ENCODE peak calls at places on chromosomes 16 and 17, in five cellular contexts. One of them, this sample, is unnamed.

GRCh38 chr17:33200116-33200515 is 93.0 kb downstream of the ASIC2 start:
- DNase-seq in neural progenitor cell: no peak
- DNase-seq in H1: no peak
- DNase-seq in HCT116: no peak
- DNase-seq in OCI-LY7: no peak
- DNase-seq in this sample: no peak

GRCh38 chr16:79369796-79370195 is 230.7 kb downstream of the MAF start:
- DNase-seq in neural progenitor cell: no peak
- DNase-seq in H1: no peak
- DNase-seq in HCT116: no peak
- DNase-seq in OCI-LY7: no peak
- DNase-seq in this sample: no peak

GRCh38 chr16:67571464-67571863 is 9.1 kb downstream of the CTCF start:
- DNase-seq in neural progenitor cell: no peak
- DNase-seq in H1: no peak
- DNase-seq in HCT116: no peak
- DNase-seq in OCI-LY7: no peak
- DNase-seq in this sample: no peak

GRCh38 chr17:79633154-79633553 is 22.3 kb upstream of the RBFOX3 start:
- DNase-seq in neural progenitor cell: no peak
- DNase-seq in H1: peak; percentile 32
- DNase-seq in HCT116: no peak
- DNase-seq in OCI-LY7: no peak
- DNase-seq in this sample: no peak

GRCh38 chr17:12680993-12681392 is 15.3 kb downstream of the MYOCD start:
- DNase-seq in neural progenitor cell: no peak
- DNase-seq in H1: no peak
- DNase-seq in HCT116: no peak
- DNase-seq in OCI-LY7: no peak
- DNase-seq in this sample: no peak

GRCh38 chr17:73589096-73589980 is 54.9 kb downstream of the SDK2 start:
- DNase-seq in neural progenitor cell: peak; percentile 58
- DNase-seq in H1: no peak
- DNase-seq in HCT116: no peak
- DNase-seq in OCI-LY7: peak; percentile 93
- DNase-seq in this sample: no peak

GRCh38 chr17:413016-413350 is 60.4 kb upstream of the RPH3AL start:
- DNase-seq in neural progenitor cell: no peak
- DNase-seq in H1: no peak
- DNase-seq in HCT116: no peak
- DNase-seq in OCI-LY7: no peak
- DNase-seq in this sample: no peak

GRCh38 chr17:12522743-12523181 is 142.9 kb upstream of the MYOCD start:
- DNase-seq in neural progenitor cell: peak; percentile 12
- DNase-seq in H1: no peak
- DNase-seq in HCT116: no peak
- DNase-seq in OCI-LY7: no peak
- DNase-seq in this sample: peak; percentile 15

GRCh38 chr17:35734396-35734795 is 3.0 kb downstream of the RASL10B start:
- DNase-seq in neural progenitor cell: no peak
- DNase-seq in H1: no peak
- DNase-seq in HCT116: no peak
- DNase-seq in OCI-LY7: no peak
- DNase-seq in this sample: no peak

GRCh38 chr17:9226130-9226793 is 205.0 kb downstream of the NTN1 start:
- DNase-seq in neural progenitor cell: no peak
- DNase-seq in H1: no peak
- DNase-seq in HCT116: no peak
- DNase-seq in OCI-LY7: no peak
- DNase-seq in this sample: no peak

GRCh38 chr17:65560628-65561371 is 648 bp downstream of the AXIN2 start:
- DNase-seq in neural progenitor cell: peak; percentile 98
- DNase-seq in H1: peak; percentile 86
- DNase-seq in HCT116: peak; percentile 94
- DNase-seq in OCI-LY7: peak; percentile 89
- DNase-seq in this sample: peak; percentile 97

GRCh38 chr17:56733833-56734232 is 99.9 kb downstream of the C17orf67 start:
- DNase-seq in neural progenitor cell: no peak
- DNase-seq in H1: no peak
- DNase-seq in HCT116: no peak
- DNase-seq in OCI-LY7: no peak
- DNase-seq in this sample: no peak

GRCh38 chr17:82587234-82588086 is 60.8 kb downstream of the WDR45B start:
- DNase-seq in neural progenitor cell: no peak
- DNase-seq in H1: no peak
- DNase-seq in HCT116: no peak
- DNase-seq in OCI-LY7: no peak
- DNase-seq in this sample: no peak

GRCh38 chr17:40903129-40903847 is 18.2 kb upstream of the KRT20 start:
- DNase-seq in neural progenitor cell: no peak
- DNase-seq in H1: no peak
- DNase-seq in HCT116: peak; percentile 90
- DNase-seq in OCI-LY7: no peak
- DNase-seq in this sample: no peak

DNA sequence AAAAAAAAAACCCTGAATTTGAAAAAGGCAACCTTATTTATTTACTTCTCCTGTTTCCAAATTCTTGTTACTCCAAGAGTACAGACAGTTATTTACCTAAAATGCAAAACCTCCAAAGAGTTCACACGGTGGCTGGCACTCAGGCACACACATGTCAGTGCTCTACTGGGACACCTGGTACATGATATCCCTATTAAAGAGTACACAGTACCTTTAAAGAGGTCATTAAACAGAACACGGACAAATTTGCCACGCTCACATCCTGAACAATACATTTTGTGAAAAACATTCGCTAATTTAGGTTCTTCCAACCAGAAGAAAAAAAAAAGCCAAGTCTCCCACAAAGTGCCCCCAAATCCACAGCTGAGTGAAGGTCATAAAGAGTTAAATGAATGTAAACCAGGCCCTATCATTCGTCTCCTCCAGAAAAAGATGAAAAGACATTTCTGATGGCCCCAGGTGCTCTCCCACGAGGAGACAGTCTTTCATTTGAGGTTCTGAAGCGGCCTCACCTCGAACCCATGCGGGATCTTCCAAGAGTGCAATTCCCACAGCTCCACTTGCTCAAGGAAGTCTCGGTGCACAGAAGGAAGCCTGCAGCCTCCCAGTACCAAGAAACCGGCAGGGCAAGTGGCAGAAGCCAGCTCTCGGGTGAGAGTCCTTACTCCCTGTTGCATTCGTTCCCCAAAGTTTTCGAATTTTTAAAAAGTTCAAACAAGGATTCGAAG is 993 bp downstream of the ERN1 start:
- DNase-seq in neural progenitor cell: no peak
- DNase-seq in H1: no peak
- DNase-seq in HCT116: no peak
- DNase-seq in OCI-LY7: peak; percentile 47
- DNase-seq in this sample: peak; percentile 41
- H2AFZ ChIP-seq in neural progenitor cell: peak overlapping the region; percentile 91
- H2AFZ ChIP-seq in H1: peak overlapping the region; percentile 79
- H2AFZ ChIP-seq in HCT116: peak overlapping the region; percentile 11
- H2AFZ ChIP-seq in OCI-LY7: no peak overlapping the region
- H2AFZ ChIP-seq in this sample: peak overlapping the region; percentile 1

GRCh38 chr16:22641030-22641671 is 130.5 kb downstream of the NPIPB5 start:
- DNase-seq in neural progenitor cell: peak; percentile 73
- DNase-seq in H1: peak; percentile 69
- DNase-seq in HCT116: peak; percentile 3
- DNase-seq in OCI-LY7: peak; percentile 30
- DNase-seq in this sample: peak; percentile 82

GRCh38 chr16:22635345-22635744 is 124.7 kb downstream of the NPIPB5 start:
- DNase-seq in neural progenitor cell: no peak
- DNase-seq in H1: no peak
- DNase-seq in HCT116: no peak
- DNase-seq in OCI-LY7: no peak
- DNase-seq in this sample: peak; percentile 96

GRCh38 chr16:22634913-22635312 is 124.2 kb downstream of the NPIPB5 start:
- DNase-seq in neural progenitor cell: no peak
- DNase-seq in H1: peak; percentile 67
- DNase-seq in HCT116: no peak
- DNase-seq in OCI-LY7: no peak
- DNase-seq in this sample: peak; percentile 95

GRCh38 chr16:22635801-22636200 is 125.1 kb downstream of the NPIPB5 start:
- DNase-seq in neural progenitor cell: no peak
- DNase-seq in H1: no peak
- DNase-seq in HCT116: no peak
- DNase-seq in OCI-LY7: no peak
- DNase-seq in this sample: peak; percentile 65

DNA sequence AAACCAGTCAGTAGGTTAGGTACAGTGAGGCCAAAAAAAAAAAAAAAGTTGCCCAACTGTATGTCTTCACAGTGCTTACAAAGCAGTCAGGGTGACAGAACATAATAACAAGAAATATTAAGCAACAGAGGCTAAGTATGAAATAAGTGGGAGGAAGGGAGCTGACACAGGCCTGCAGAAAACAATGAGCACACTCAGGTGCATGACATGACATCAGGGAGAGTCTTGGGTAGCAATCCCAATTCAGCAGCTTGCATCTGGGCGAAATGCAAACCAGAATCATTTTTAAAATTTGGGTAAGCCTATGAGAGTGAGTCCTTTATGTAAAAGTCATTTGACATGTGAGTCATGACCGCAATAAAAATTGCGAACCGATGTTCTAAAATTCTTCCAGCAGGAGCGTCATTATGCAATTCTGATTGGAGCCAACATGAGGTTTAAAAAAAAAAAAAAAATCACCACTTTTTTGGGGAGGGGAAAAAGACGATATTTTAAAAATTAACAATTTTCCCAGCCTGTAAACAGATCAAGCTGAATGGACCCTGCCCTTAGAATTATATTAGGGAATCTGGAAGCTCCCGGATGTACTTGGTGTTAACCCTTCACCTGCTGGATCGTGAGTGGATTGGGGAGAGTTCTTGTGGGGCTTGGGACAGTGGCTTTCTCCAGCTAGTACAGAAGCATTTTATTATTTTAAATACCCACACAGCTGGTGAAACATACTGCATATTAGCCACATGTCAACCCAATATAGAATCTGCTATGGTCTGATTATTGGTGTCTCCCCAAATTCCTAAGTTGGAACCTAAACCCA is 127.9 kb downstream of the NPIPB5 start:
- DNase-seq in neural progenitor cell: no peak
- DNase-seq in H1: no peak
- DNase-seq in HCT116: no peak
- DNase-seq in OCI-LY7: no peak
- DNase-seq in this sample: no peak
- H2AFZ ChIP-seq in neural progenitor cell: no peak overlapping the region
- H2AFZ ChIP-seq in H1: no peak overlapping the region
- H2AFZ ChIP-seq in HCT116: no peak overlapping the region
- H2AFZ ChIP-seq in OCI-LY7: no peak overlapping the region
- H2AFZ ChIP-seq in this sample: no peak overlapping the region

GRCh38 chr16:61575617-61576016 is 460.6 kb downstream of the CDH8 start:
- DNase-seq in neural progenitor cell: no peak
- DNase-seq in H1: no peak
- DNase-seq in HCT116: no peak
- DNase-seq in OCI-LY7: no peak
- DNase-seq in this sample: no peak

GRCh38 chr16:61581417-61582046 is 454.7 kb downstream of the CDH8 start:
- DNase-seq in neural progenitor cell: no peak
- DNase-seq in H1: no peak
- DNase-seq in HCT116: no peak
- DNase-seq in OCI-LY7: no peak
- DNase-seq in this sample: no peak

GRCh38 chr16:61579195-61579594 is 457.0 kb downstream of the CDH8 start:
- DNase-seq in neural progenitor cell: no peak
- DNase-seq in H1: no peak
- DNase-seq in HCT116: no peak
- DNase-seq in OCI-LY7: no peak
- DNase-seq in this sample: no peak

GRCh38 chr16:61576476-61576875 is 459.8 kb downstream of the CDH8 start:
- DNase-seq in neural progenitor cell: no peak
- DNase-seq in H1: no peak
- DNase-seq in HCT116: no peak
- DNase-seq in OCI-LY7: no peak
- DNase-seq in this sample: no peak

GRCh38 chr16:61580579-61580978 is 455.7 kb downstream of the CDH8 start:
- DNase-seq in neural progenitor cell: no peak
- DNase-seq in H1: no peak
- DNase-seq in HCT116: no peak
- DNase-seq in OCI-LY7: no peak
- DNase-seq in this sample: no peak
- H2AFZ ChIP-seq in neural progenitor cell: no peak overlapping the region
- H2AFZ ChIP-seq in H1: no peak overlapping the region
- H2AFZ ChIP-seq in HCT116: no peak overlapping the region
- H2AFZ ChIP-seq in OCI-LY7: no peak overlapping the region
- H2AFZ ChIP-seq in this sample: peak overlapping the region; percentile 32

DNA sequence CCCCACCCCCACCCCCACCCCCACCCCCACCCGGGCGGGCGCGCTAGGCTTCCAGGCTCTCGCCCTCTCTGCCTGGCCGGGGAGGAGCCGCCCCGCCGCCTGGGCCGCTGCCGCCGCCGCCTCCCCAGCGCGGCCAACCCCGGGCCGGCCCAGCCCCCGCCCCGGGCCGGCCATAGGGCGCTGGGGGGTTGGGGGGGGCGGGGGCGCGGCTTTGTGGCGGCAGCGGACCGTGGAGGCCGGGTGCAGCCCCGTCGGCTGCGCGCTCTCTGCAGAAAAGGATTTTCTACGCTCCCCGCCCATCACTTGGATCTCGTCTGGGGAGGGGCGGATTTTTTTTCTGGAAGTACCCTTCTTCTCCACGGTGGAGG is 230.9 kb downstream of the MRTFB start:
- DNase-seq in neural progenitor cell: peak; percentile 82
- DNase-seq in H1: no peak
- DNase-seq in HCT116: no peak
- DNase-seq in OCI-LY7: peak; percentile 84
- DNase-seq in this sample: peak; percentile 69
- H2AFZ ChIP-seq in neural progenitor cell: peak overlapping the region; percentile 92
- H2AFZ ChIP-seq in H1: no peak overlapping the region
- H2AFZ ChIP-seq in HCT116: no peak overlapping the region
- H2AFZ ChIP-seq in OCI-LY7: peak overlapping the region; percentile 43
- H2AFZ ChIP-seq in this sample: peak overlapping the region; percentile 86

GRCh38 chr17:45397796-45398195 is 34.9 kb downstream of the ARHGAP27 start:
- DNase-seq in neural progenitor cell: no peak
- DNase-seq in H1: no peak
- DNase-seq in HCT116: no peak
- DNase-seq in OCI-LY7: no peak
- DNase-seq in this sample: no peak
- H2AFZ ChIP-seq in neural progenitor cell: no peak overlapping the region
- H2AFZ ChIP-seq in H1: no peak overlapping the region
- H2AFZ ChIP-seq in HCT116: no peak overlapping the region
- H2AFZ ChIP-seq in OCI-LY7: no peak overlapping the region
- H2AFZ ChIP-seq in this sample: no peak overlapping the region

GRCh38 chr16:75483222-75483621 is 12.0 kb downstream of the CHST6 start:
- DNase-seq in neural progenitor cell: no peak
- DNase-seq in H1: no peak
- DNase-seq in HCT116: peak; percentile 97
- DNase-seq in OCI-LY7: no peak
- DNase-seq in this sample: no peak
- H2AFZ ChIP-seq in neural progenitor cell: no peak overlapping the region
- H2AFZ ChIP-seq in H1: no peak overlapping the region
- H2AFZ ChIP-seq in HCT116: no peak overlapping the region
- H2AFZ ChIP-seq in OCI-LY7: no peak overlapping the region
- H2AFZ ChIP-seq in this sample: no peak overlapping the region

DNA sequence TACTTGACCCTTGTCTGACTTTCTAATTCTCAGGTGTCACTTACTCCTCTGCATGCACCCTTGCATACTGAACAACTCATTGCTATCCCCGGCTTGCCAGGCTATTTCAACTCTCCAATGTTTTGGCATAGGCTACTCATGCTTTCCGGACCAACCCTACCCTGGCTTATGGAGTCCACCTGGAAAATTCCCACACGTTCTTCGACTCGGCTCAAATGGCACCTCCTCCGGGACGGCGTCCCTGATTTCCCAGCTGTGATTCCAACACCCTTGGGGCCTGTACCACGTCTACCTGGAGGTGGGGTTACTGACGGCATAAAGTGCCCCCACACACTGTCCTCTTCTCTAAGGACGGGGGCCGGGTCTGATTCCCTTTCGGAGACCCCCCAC is 518 bp downstream of the SMYD4 start:
- DNase-seq in neural progenitor cell: no peak
- DNase-seq in H1: no peak
- DNase-seq in HCT116: no peak
- DNase-seq in OCI-LY7: peak; percentile 14
- DNase-seq in this sample: peak; percentile 53
- H2AFZ ChIP-seq in neural progenitor cell: peak overlapping the region; percentile 92
- H2AFZ ChIP-seq in H1: peak overlapping the region; percentile 74
- H2AFZ ChIP-seq in HCT116: no peak overlapping the region
- H2AFZ ChIP-seq in OCI-LY7: peak overlapping the region; percentile 57
- H2AFZ ChIP-seq in this sample: peak overlapping the region; percentile 95